ENCODE peak calls at places on chromosomes 13 and 19, in four cellular contexts. N is kidney, W is left ventricle myocardium superior, D is fibroblast of mammary gland. Q is an unnamed sample.

GRCh38 chr13:45063261-45063870 is 56.9 kb upstream of the GTF2F2 start:
- DNase-seq in N (no peak), W (no peak), D (peak), Q (no peak)

GRCh38 chr19:13629687-13630357 is 123.5 kb upstream of the CACNA1A start:
- DNase-seq in N (no peak), D (peak), W (no peak), Q (peak)

GRCh38 chr13:90493667-90494066 is 853.8 kb upstream of the MIR17HG start:
- DNase-seq in D (no peak), W (no peak), N (no peak), Q (no peak)

GRCh38 chr19:28234637-28235036 is 978.3 kb downstream of the UQCRFS1 start:
- DNase-seq in D (no peak), N (no peak), W (peak), Q (no peak)

GRCh38 chr13:112777637-112778406 is 88.0 kb downstream of the ATP11A start:
- DNase-seq in D (no peak), N (no peak), W (no peak), Q (no peak)

GRCh38 chr13:20044086-20044485 is 85.6 kb downstream of the ZMYM2 start:
- DNase-seq in W (no peak), N (no peak), D (no peak), Q (no peak)

GRCh38 chr19:16849168-16849567 is 20.0 kb downstream of the SIN3B start:
- DNase-seq in D (peak), N (no peak), W (no peak), Q (no peak)

GRCh38 chr13:38350114-38350617 is 515 bp downstream of the UFM1 start:
- DNase-seq in D (peak), N (peak), W (peak), Q (peak)

GRCh38 chr13:91133941-91134772 is 213.3 kb upstream of the MIR17HG start:
- DNase-seq in N (no peak), D (peak), W (no peak), Q (no peak)

GRCh38 chr13:101178394-101178793 is 237.9 kb downstream of the NALCN start:
- DNase-seq in N (no peak), W (no peak), D (no peak), Q (no peak)

GRCh38 chr19:46299004-46299509 is 2.2 kb downstream of the HIF3A start:
- DNase-seq in D (peak), N (peak), W (peak), Q (peak)

GRCh38 chr19:7179917-7180306 is 110.4 kb downstream of the ZNF557 start:
- DNase-seq in W (no peak), D (no peak), N (no peak), Q (no peak)

GRCh38 chr19:18650468-18651001 is 13.7 kb downstream of the KLHL26 start:
- DNase-seq in W (peak), D (peak), N (peak), Q (no peak)

GRCh38 chr19:48506138-48506733 is 5.4 kb downstream of the LMTK3 start:
- DNase-seq in D (peak), N (no peak), W (no peak), Q (no peak)

GRCh38 chr19:6091771-6092291 is 18.5 kb downstream of the RFX2 start:
- DNase-seq in D (peak), N (no peak), W (no peak), Q (no peak)

GRCh38 chr19:38277969-38278680 is 13.8 kb downstream of the SPINT2 start:
- DNase-seq in W (peak), N (peak), D (peak), Q (no peak)

GRCh38 chr19:49893135-49893534 is 3.6 kb downstream of the IL4I1 start:
- DNase-seq in W (no peak), N (no peak), D (no peak), Q (no peak)

GRCh38 chr13:37835392-37835791 is 34.2 kb downstream of the TRPC4 start:
- DNase-seq in D (no peak), W (no peak), N (no peak), Q (no peak)

GRCh38 chr19:1482361-1483066 is 3.5 kb upstream of the C19orf25 start:
- DNase-seq in W (no peak), D (no peak), N (no peak), Q (no peak)

GRCh38 chr13:55816976-55817601 is 1323.6 kb upstream of the PRR20A start:
- DNase-seq in D (no peak), W (no peak), N (no peak), Q (no peak)

GRCh38 chr19:39969681-39970423 is 1.1 kb upstream of the PSMC4 start:
- DNase-seq in N (no peak), D (no peak), W (no peak), Q (peak)

GRCh38 chr13:114152831-114153371 is 20.5 kb upstream of the RASA3 start:
- DNase-seq in N (peak), D (peak), W (no peak), Q (no peak)

GRCh38 chr13:37173214-37173613 is 67.8 kb upstream of the CSNK1A1L start:
- DNase-seq in N (no peak), W (no peak), D (peak), Q (no peak)

GRCh38 chr13:43230989-43231388 is 207.6 kb downstream of the DNAJC15 start:
- DNase-seq in N (no peak), W (no peak), D (no peak), Q (no peak)

GRCh38 chr13:113348591-113348990 is 15.3 kb downstream of the GRTP1 start:
- DNase-seq in W (no peak), D (no peak), N (peak), Q (peak)

GRCh38 chr19:3725640-3726310 is 17.6 kb downstream of the TJP3 start:
- DNase-seq in D (no peak), N (peak), W (no peak), Q (no peak)

GRCh38 chr13:71685072-71685471 is 181.9 kb downstream of the DACH1 start:
- DNase-seq in W (no peak), N (no peak), D (no peak), Q (no peak)

GRCh38 chr13:109666656-109667448 is 119.5 kb downstream of the IRS2 start:
- DNase-seq in D (peak), W (no peak), N (no peak), Q (no peak)